ENCODE peak calls at places on chromosomes 7 and 10, in seven cellular contexts. U is GM12892, K is SK-N-SH, I is GM12891, M is K562, Q is GM12878, W is HepG2. C is an unnamed sample.

GRCh38 chr7:66043681-66044497 is 31.7 kb upstream of the ASL start:
- DNase-seq in U (peak; percentile 28), K (no peak), I (peak; percentile 31), M (peak; percentile 15), Q (no peak), W (no peak), C (peak; percentile 49)

GRCh38 chr7:45239486-45239885 is 81.9 kb downstream of the RAMP3 start:
- DNase-seq in U (no peak), K (no peak), I (no peak), M (no peak), Q (no peak), W (no peak), C (peak; percentile 27)

GRCh38 chr7:118195837-118196474 is 12.0 kb downstream of the LSM8 start:
- DNase-seq in U (no peak), K (peak; percentile 54), I (no peak), M (peak; percentile 56), Q (no peak), W (peak; percentile 61), C (no peak)

GRCh38 chr10:83677795-83678194 is 461.5 kb upstream of the GHITM start:
- DNase-seq in U (no peak), K (no peak), I (no peak), M (no peak), Q (no peak), W (no peak), C (no peak)

GRCh38 chr7:133290041-133290440 is 37.2 kb downstream of the EXOC4 start:
- DNase-seq in U (no peak), K (no peak), I (no peak), M (no peak), Q (no peak), W (no peak), C (no peak)

GRCh38 chr7:44098092-44099068 is 5.8 kb upstream of the AEBP1 start:
- DNase-seq in U (no peak), K (no peak), I (no peak), M (no peak), Q (no peak), W (no peak), C (no peak)

GRCh38 chr7:12436896-12437535 is 33.4 kb upstream of the VWDE start:
- DNase-seq in U (no peak), K (peak; percentile 28), I (no peak), M (peak; percentile 19), Q (no peak), W (no peak), C (no peak)

GRCh38 chr7:101390901-101391301 is 28.2 kb downstream of the COL26A1 start:
- DNase-seq in U (peak; percentile 59), K (peak; percentile 87), I (peak; percentile 71), M (no peak), Q (peak; percentile 60), W (peak; percentile 91), C (no peak)

GRCh38 chr10:95660283-95660682 is 3.8 kb upstream of the ALDH18A1 start:
- DNase-seq in U (no peak), K (no peak), I (no peak), M (no peak), Q (no peak), W (no peak), C (no peak)

GRCh38 chr7:937851-938484 is 16.5 kb downstream of the ADAP1 start:
- DNase-seq in U (no peak), K (no peak), I (no peak), M (no peak), Q (no peak), W (no peak), C (no peak)
- TF ChIP-seq TAF1 in U (no peak), K (no peak), I (no peak), M (no peak), Q (no peak), W (no peak), C (no peak)

GRCh38 chr10:60430017-60430416 is 40.3 kb upstream of the ANK3 start:
- DNase-seq in U (no peak), K (no peak), I (no peak), M (no peak), Q (no peak), W (no peak), C (no peak)
- TF ChIP-seq TAF1 in U (no peak), K (no peak), I (no peak), M (no peak), Q (no peak), W (no peak), C (no peak)

DNA sequence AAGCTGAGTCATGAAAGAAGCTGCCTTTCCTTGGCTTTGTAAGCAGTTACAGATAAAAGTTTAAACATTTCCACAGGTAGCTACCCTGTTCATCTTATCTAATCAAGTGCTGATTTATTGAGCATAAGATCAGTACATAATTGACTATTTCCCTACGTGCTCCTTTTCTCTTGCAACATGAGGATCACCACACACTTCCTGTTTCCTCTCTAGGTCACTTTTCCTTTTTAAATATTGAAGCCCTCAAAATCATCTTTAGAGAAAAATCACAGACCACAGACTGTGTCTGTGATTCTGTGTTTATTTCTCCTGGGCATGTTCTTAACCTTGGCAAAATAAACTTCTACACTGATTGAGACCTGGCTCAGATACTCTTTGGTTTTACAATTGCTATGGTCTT is 69.5 kb downstream of the ZNF37A start:
- DNase-seq in U (no peak), K (no peak), I (no peak), M (no peak), Q (no peak), W (no peak), C (no peak)
- TF ChIP-seq TAF1 in U (no peak), K (no peak), I (no peak), M (no peak), Q (no peak), W (no peak), C (no peak)

GRCh38 chr7:37150180-37150579 is 298.5 kb downstream of the ELMO1 start:
- DNase-seq in U (no peak), K (no peak), I (no peak), M (no peak), Q (no peak), W (peak; percentile 58), C (no peak)
- TF ChIP-seq TAF1 in U (no peak), K (no peak), I (no peak), M (no peak), Q (no peak), W (no peak), C (no peak)

C was measured in H1.